ENCODE peak calls at places on chromosomes 7 and 10, in six cellular contexts. Z, S, H, N, I and G are unnamed samples.
A peak's percentile ranks its signal among the peaks of the same experiment; 100 is the strongest.

GRCh38 chr7:76296743-76297740 is 5.4 kb upstream of the HSPB1 start:
- DNase-seq in N (no peak), H (peak; percentile 81), S (peak; percentile 95), I (no peak), Z (peak; percentile 28), G (no peak)

GRCh38 chr7:137953692-137954470 is 48.0 kb downstream of the CREB3L2 start:
- DNase-seq in Z (no peak), H (peak; percentile 89), I (no peak), S (peak; percentile 84), N (no peak), G (no peak)

GRCh38 chr7:30412810-30413504 is 65.6 kb downstream of the NOD1 start:
- DNase-seq in I (peak; percentile 72), H (peak; percentile 96), S (peak; percentile 90), N (peak; percentile 81), Z (peak; percentile 88), G (peak; percentile 61)

GRCh38 chr10:122044713-122045112 is 55.8 kb downstream of the TACC2 start:
- DNase-seq in I (no peak), N (no peak), H (peak; percentile 68), S (peak; percentile 41), Z (no peak), G (no peak)

GRCh38 chr10:78336402-78336791 is 302.7 kb downstream of the RPS24 start:
- DNase-seq in Z (no peak), S (peak; percentile 98), N (no peak), H (peak; percentile 70), I (no peak), G (peak; percentile 7)

GRCh38 chr10:24958701-24959392 is 6.4 kb upstream of the PRTFDC1 start:
- DNase-seq in Z (no peak), H (peak; percentile 77), I (no peak), S (peak; percentile 64), N (no peak), G (no peak)

GRCh38 chr7:6258440-6259182 is 13.8 kb downstream of the CYTH3 start:
- DNase-seq in H (peak; percentile 83), S (peak; percentile 91), N (no peak), I (no peak), Z (no peak), G (no peak)

GRCh38 chr10:17527530-17528146 is 73.2 kb upstream of the ST8SIA6 start:
- DNase-seq in H (peak; percentile 45), I (no peak), N (no peak), Z (no peak), S (peak; percentile 38), G (no peak)

GRCh38 chr10:3873728-3874461 is 88.9 kb upstream of the KLF6 start:
- DNase-seq in N (no peak), Z (peak; percentile 79), H (peak; percentile 53), S (peak; percentile 80), I (peak; percentile 26), G (no peak)